ENCODE peak calls at places on chromosomes 13 and 19, in nine cellular contexts. D, V, S, M, C, U, Z, X and E are unnamed samples.

GRCh38 chr13:47211106-47211505 is 314.3 kb upstream of the HTR2A start:
- DNase-seq in U (no peak), X (no peak), M (no peak), V (no peak), C (no peak), Z (no peak), S (no peak), D (no peak), E (no peak)

GRCh38 chr19:48290341-48290922 is 20.6 kb downstream of the ZNF114 start:
- DNase-seq in X (no peak), C (no peak), U (no peak), V (no peak), Z (peak), S (no peak), M (no peak), D (no peak), E (no peak)

GRCh38 chr19:42436006-42436405 is 6.7 kb downstream of the CXCL17 start:
- DNase-seq in Z (no peak), S (no peak), V (no peak), C (no peak), X (no peak), D (no peak), U (no peak), M (no peak), E (no peak)

GRCh38 chr13:26300140-26300539 is 46.2 kb downstream of the CDK8 start:
- DNase-seq in U (no peak), Z (no peak), D (no peak), M (no peak), C (no peak), S (no peak), V (no peak), X (no peak), E (no peak)

GRCh38 chr19:56076413-56076998 is 44.6 kb downstream of the ZNF787 start:
- DNase-seq in S (no peak), X (no peak), M (peak), D (peak), Z (peak), U (peak), C (no peak), V (peak), E (peak)

GRCh38 chr19:28711401-28711800 is 501.6 kb downstream of the UQCRFS1 start:
- DNase-seq in D (no peak), C (no peak), X (no peak), Z (no peak), U (no peak), S (no peak), V (no peak), M (no peak), E (no peak)

GRCh38 chr19:3852177-3852511 is 16.7 kb downstream of the ZFR2 start:
- DNase-seq in V (no peak), D (no peak), C (no peak), Z (no peak), U (no peak), M (no peak), X (no peak), S (no peak), E (no peak)

GRCh38 chr13:43776680-43777079 is 10.1 kb downstream of the ENOX1 start:
- DNase-seq in U (no peak), X (no peak), V (no peak), D (no peak), Z (no peak), M (no peak), S (no peak), C (no peak), E (no peak)

GRCh38 chr19:23075031-23075733 is 41.6 kb upstream of the ZNF730 start:
- DNase-seq in Z (peak), M (no peak), U (peak), S (peak), D (no peak), X (no peak), V (peak), C (peak), E (peak)

GRCh38 chr19:10227215-10227971 is 3.7 kb downstream of the S1PR2 start:
- DNase-seq in D (no peak), M (peak), V (no peak), S (peak), U (no peak), C (no peak), X (no peak), Z (no peak), E (peak)

GRCh38 chr19:39514840-39515550 is at the start of gene SELENOV:
- DNase-seq in X (no peak), D (no peak), V (no peak), C (no peak), U (no peak), M (no peak), S (no peak), Z (peak), E (no peak)

GRCh38 chr19:1649706-1650626 is 2.4 kb downstream of the TCF3 start:
- DNase-seq in U (no peak), Z (no peak), V (no peak), S (no peak), C (no peak), D (no peak), M (no peak), X (no peak), E (no peak)

GRCh38 chr19:1651548-1652394 is 644 bp downstream of the TCF3 start:
- DNase-seq in U (peak), X (no peak), C (peak), S (peak), M (no peak), V (peak), D (peak), Z (peak), E (no peak)

GRCh38 chr19:1648926-1649541 is 3.4 kb downstream of the TCF3 start:
- DNase-seq in D (no peak), Z (no peak), S (no peak), X (no peak), C (no peak), M (no peak), V (no peak), U (peak), E (no peak)

GRCh38 chr19:1651061-1651547 is 1.3 kb downstream of the TCF3 start:
- DNase-seq in M (no peak), Z (peak), X (no peak), C (no peak), D (peak), U (peak), S (no peak), V (no peak), E (no peak)

DNA sequence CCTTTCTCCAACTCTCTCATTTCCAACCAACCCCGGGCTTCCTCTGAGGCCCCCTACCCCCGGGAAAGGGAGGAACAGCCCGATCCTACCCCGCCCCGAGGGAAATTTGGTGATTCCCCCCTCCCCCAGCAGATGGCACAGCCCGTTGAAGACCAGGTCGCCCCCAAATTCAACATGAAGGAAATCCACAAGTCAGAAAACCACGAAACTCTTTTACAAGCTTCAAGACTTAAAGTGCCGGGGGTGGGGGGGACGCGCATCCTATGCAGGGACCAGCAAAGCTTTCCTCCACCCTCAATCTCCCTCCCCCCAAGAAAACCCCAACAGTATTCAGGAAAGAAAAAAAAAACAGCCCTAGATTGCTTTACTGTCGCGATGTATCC is 1.8 kb downstream of the TCF3 start:
- DNase-seq in U (no peak), Z (peak), X (no peak), D (no peak), C (no peak), V (no peak), M (no peak), S (no peak), E (no peak)
- TF ChIP-seq CTCF in U (no peak), Z (no peak), X (no peak), D (no peak), C (no peak), V (no peak), M (no peak), S (no peak), E (no peak)

GRCh38 chr19:6465006-6465405 is 935 bp downstream of the CRB3 start:
- DNase-seq in M (no peak), S (no peak), V (no peak), D (no peak), U (peak), C (no peak), X (no peak), Z (no peak), E (no peak)

GRCh38 chr19:6467384-6467783 is 3.3 kb downstream of the CRB3 start:
- DNase-seq in S (no peak), U (no peak), X (no peak), V (no peak), Z (no peak), M (no peak), C (no peak), D (no peak), E (no peak)

GRCh38 chr19:6465663-6466062 is 1.6 kb downstream of the CRB3 start:
- DNase-seq in U (no peak), M (no peak), C (no peak), Z (no peak), V (no peak), X (no peak), D (no peak), S (no peak), E (no peak)

GRCh38 chr19:6466526-6467248 is 2.6 kb downstream of the CRB3 start:
- DNase-seq in Z (no peak), D (no peak), M (no peak), U (no peak), V (no peak), X (no peak), C (no peak), S (no peak), E (no peak)

DNA sequence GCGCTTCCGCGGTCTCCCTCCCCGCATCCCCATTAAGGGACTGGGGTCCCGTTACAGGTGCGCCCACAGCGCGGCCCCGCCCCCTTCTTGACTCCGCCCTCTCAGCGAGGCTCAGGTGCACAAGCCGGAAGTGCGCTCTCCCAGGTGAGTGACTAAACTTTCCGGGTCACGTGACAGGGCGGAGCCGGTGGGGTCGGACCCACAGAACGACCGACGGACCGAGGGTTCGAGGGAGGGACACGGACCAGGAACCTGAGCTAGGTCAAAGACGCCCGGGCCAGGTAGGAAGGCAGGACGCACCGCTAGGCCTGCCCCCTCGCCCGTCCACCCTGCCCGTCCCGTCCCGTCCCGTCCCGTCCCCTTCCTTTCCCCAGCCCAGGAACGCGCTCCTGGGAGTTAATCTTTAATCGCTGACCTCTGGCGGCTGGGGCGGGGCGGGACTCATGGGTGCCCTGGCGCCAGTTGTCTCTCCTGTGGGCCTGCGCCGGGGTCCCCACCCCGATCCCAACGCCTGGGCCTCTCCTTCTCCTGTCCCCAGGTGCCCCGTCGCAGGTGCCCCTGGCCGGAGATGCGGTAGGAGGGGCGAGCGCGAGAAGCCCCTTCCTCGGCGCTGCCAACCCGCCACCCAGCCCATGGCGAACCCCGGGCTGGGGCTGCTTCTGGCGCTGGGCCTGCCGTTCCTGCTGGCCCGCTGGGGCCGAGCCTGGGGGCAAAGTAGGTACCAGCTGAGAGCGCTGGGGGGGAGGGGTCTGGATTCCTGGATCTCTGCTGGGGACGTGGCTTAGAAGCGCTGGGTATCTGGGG is at the start of gene CRB3:
- DNase-seq in C (peak), D (peak), X (no peak), M (no peak), S (peak), Z (no peak), U (peak), V (peak), E (peak)
- H3K27ac ChIP-seq in C (peak), D (peak), X (peak), M (no peak), S (no peak), Z (no peak), U (peak), V (peak), E (peak)

DNA sequence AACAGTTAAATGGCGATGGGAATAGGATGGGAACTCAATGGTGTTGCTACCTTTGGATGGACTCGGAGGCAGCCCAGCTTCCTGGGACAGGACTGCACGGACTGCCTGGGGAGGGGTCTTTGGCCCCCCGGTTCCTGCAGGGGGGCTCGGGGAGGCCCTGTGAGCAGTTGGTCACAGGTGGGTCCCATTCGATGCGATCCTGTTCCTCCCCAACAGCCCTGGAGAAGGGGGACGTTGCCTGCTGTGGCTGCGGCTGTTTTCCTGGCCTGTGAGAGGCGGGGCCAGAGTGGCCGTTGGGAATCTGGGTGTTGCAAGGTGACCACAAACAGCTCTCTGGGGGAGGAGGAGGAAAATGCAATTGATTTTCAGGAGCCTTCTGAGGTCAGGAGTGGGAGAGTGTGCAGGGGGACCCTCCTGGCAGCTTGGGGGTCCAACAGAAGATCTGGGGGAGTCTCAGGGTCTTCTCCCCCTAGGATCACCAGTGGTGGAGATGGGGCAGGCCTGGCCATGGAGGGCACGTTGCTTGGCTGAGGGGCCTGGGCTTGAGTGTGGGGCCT is 1.9 kb upstream of the PLPPR3 start:
- DNase-seq in C (no peak), Z (no peak), V (no peak), M (no peak), D (no peak), U (peak), X (no peak), S (no peak), E (no peak)
- H3K4me3 ChIP-seq in C (no peak), Z (no peak), V (no peak), M (no peak), D (no peak), U (no peak), X (no peak), S (no peak), E (no peak)

GRCh38 chr19:49431330-49431749 is 6.2 kb downstream of the GFY start:
- DNase-seq in D (no peak), V (no peak), M (no peak), C (no peak), X (no peak), U (no peak), Z (no peak), S (no peak), E (no peak)

GRCh38 chr19:49430678-49431329 is 5.6 kb downstream of the GFY start:
- DNase-seq in D (no peak), C (no peak), Z (no peak), M (no peak), U (no peak), V (no peak), S (no peak), X (no peak), E (no peak)

GRCh38 chr19:49430172-49430677 is 5.0 kb downstream of the GFY start:
- DNase-seq in U (no peak), Z (no peak), S (no peak), D (no peak), X (no peak), M (no peak), V (no peak), C (no peak), E (no peak)

GRCh38 chr19:49433240-49433901 is 8.0 kb downstream of the SLC17A7 start:
- DNase-seq in C (no peak), M (no peak), V (no peak), U (no peak), X (no peak), S (no peak), D (no peak), Z (no peak), E (no peak)

GRCh38 chr19:49432141-49433073 is 7.2 kb downstream of the GFY start:
- DNase-seq in U (peak), X (no peak), V (no peak), D (no peak), M (no peak), S (no peak), Z (no peak), C (no peak), E (no peak)
- TF ChIP-seq CTCF in U (no peak), X (no peak), V (no peak), D (no peak), M (no peak), S (no peak), Z (no peak), C (no peak), E (no peak)

DNA sequence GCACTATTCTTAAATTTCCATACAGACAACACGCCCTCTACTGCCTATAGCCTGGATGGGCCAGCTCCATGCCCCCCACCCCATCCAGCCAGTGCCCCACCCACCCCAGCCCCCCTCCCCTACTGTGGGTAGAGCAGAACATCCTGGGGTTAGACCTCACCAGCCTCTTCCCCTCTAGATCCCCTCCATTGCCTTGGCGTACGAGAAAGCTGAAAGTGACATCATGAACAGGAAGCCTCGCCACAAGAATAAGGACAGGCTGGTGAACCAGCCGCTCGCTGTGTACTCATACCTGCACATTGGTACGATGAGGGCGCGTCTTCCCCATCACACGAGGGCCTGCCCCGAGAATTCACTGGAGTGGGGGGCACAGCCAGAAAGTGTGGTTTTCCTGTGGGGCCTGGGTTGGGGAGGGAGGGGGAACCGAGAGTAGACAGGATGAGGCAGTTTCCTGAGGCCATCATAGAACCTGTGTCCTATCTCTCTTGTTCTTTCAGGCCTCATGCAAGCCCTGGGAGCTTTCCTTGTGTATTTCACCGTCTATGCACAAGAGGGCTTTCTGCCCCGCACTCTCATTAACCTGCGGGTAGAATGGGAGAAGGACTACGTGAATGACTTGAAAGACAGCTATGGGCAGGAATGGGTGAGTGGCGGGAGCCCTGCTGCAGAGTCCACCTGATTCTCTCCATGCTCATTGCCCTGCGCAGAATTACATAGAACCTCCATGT is 29.1 kb downstream of the ATP12A start:
- DNase-seq in M (no peak), D (peak), S (no peak), X (no peak), V (no peak), U (peak), Z (no peak), C (no peak), E (no peak)
- H3K27ac ChIP-seq in M (no peak), D (peak), S (no peak), X (no peak), V (no peak), U (no peak), Z (no peak), C (no peak), E (no peak)

DNA sequence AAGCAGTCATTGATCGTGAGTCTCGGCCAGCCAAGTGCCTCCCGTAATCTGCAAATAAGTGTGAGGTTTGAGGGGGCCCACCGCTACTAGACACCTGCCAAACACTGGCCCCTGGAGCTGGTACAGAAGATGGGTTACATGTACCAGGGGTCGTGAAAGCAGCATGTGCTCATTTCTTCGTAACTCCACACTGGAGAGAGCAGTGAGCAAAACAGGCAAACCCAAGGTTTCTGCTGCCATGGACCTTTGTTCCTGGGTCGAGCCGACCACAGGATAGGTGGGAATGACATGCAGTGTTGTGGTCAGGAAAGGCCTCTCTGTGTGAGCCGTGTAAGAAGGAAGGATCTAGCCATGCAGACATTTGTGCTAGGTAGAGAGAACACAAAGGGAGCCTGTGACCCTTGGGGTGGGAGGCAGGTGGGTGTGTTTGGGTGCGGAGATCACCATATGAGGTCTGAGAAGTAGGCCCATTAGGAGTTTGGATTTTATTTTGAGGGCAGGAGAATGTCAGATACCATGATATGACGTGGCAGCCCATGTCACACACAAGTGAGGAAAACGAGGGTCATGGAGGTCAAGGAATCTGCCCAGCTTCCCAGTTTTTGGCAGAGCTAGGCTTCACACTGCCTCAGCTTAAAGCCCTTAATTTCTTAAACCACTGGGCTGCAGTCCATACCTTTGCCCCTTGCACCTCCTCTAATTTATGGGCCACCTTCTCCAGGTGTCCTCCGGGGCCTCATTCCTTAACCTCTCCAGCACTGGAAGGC is 915 bp downstream of the GTF3A start:
- DNase-seq in S (no peak), Z (no peak), V (no peak), M (no peak), D (no peak), C (no peak), U (no peak), X (no peak), E (no peak)
- H3K4me3 ChIP-seq in S (peak), Z (peak), V (no peak), M (peak), D (peak), C (peak), U (peak), X (peak), E (peak)

DNA sequence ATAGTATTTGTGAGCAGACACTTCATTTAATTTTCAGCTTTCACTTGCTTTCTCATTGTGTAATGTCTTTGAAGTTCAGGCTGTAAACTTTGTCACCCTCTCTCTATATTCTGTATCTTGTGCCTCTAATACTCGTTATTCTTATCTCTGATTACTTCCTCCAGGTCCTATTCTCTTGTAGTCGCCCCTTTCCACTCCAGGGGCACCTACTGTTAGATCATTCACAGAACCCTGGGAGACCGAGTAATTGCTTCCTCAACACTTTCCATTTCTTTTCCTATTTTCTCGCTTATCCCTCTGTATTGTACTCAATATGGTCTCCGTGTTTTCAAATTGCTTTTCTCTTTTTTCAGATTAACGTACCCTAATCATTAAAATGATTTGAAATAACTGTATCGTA is 93.9 kb upstream of the TDRD3 start:
- DNase-seq in D (no peak), S (no peak), U (no peak), C (no peak), Z (no peak), V (no peak), M (no peak), X (no peak), E (no peak)
- TF ChIP-seq CTCF in D (no peak), S (no peak), U (no peak), C (no peak), Z (no peak), V (no peak), M (no peak), X (no peak), E (no peak)